ENCODE peak calls at places on chromosomes 11 and 22, in nine cellular contexts. D is H9; N is omental fat pad; J is activated T-helper 1 cell treated with anti-CD3 and anti-CD28 coated beads, Interleukin-12 subunit alpha, Interleukin-12 subunit beta, Interleukin-2, Interleukin-4 antibody, amounts not matched to agents 30 ng/mL and 10 ng/mL and 1 ng/mL, durations not matched to agents 14 hours and 24 hours and 36 hours; G is stimulated activated CD4-positive, alpha-beta T cell treated with anti-CD3 and anti-CD28 coated beads, TNF-alpha, amount 100 ng/mL, for 1 hour; W is activated CD4-positive, CD25-positive, alpha-beta regulatory T cell treated with anti-CD3 and anti-CD28 coated beads, Interleukin-2, amount 50 U/mL, for 16 hours; Q is erythroblast; T is NCI-H446; M is NCI-H460. A is an unnamed sample.

GRCh38 chr11:75884321-75884720 is 69.3 kb downstream of the UVRAG start:
- DNase-seq in T (no peak), Q (no peak), J (no peak), G (no peak), D (no peak), N (no peak), M (no peak), W (no peak), A (no peak)

GRCh38 chr22:49197500-49197899 is 630.2 kb downstream of the BRD1 start:
- DNase-seq in G (no peak), D (peak), N (peak), T (no peak), J (no peak), W (no peak), Q (no peak), M (no peak), A (no peak)

GRCh38 chr11:35424157-35424945 is 5.0 kb upstream of the SLC1A2 start:
- DNase-seq in T (no peak), Q (no peak), M (no peak), G (no peak), W (no peak), J (no peak), D (no peak), N (no peak), A (no peak)

GRCh38 chr11:62611705-62612365 is 740 bp downstream of the EML3 start:
- DNase-seq in J (no peak), G (no peak), T (no peak), Q (peak), M (no peak), W (no peak), D (peak), N (no peak), A (peak)

GRCh38 chr22:40635940-40636379 is 559 bp downstream of the MRTFA start:
- DNase-seq in T (no peak), M (no peak), D (peak), W (no peak), J (no peak), Q (no peak), N (no peak), G (no peak), A (no peak)

GRCh38 chr11:72221386-72221785 is 3.2 kb upstream of the INPPL1 start:
- DNase-seq in T (no peak), G (no peak), J (no peak), D (peak), W (no peak), Q (no peak), N (no peak), M (no peak), A (no peak)

GRCh38 chr11:18321622-18321990 is 334 bp downstream of the HPS5 start:
- DNase-seq in D (no peak), T (no peak), N (no peak), J (no peak), G (no peak), M (no peak), W (no peak), Q (no peak), A (no peak)

GRCh38 chr11:14417186-14417585 is 58.2 kb upstream of the RRAS2 start:
- DNase-seq in W (no peak), J (no peak), N (no peak), T (no peak), Q (no peak), D (no peak), G (no peak), M (no peak), A (no peak)

GRCh38 chr11:4072668-4073285 is 21.8 kb upstream of the RRM1 start:
- DNase-seq in M (peak), Q (peak), D (peak), T (peak), G (no peak), W (no peak), J (peak), N (no peak), A (peak)

GRCh38 chr11:44568706-44569473 is 3.4 kb downstream of the CD82 start:
- DNase-seq in T (no peak), N (peak), W (peak), G (peak), J (peak), M (no peak), D (no peak), Q (peak), A (peak)

GRCh38 chr11:63993983-63994382 is 7.7 kb downstream of the OTUB1 start:
- DNase-seq in D (no peak), W (no peak), M (no peak), J (no peak), N (no peak), T (no peak), Q (no peak), G (no peak), A (no peak)

GRCh38 chr11:125304111-125304639 is 139.6 kb downstream of the PKNOX2 start:
- DNase-seq in Q (no peak), M (no peak), G (no peak), D (no peak), J (no peak), N (no peak), T (no peak), W (no peak), A (no peak)

GRCh38 chr11:104705475-104706195 is 192.6 kb downstream of the CASP12 start:
- DNase-seq in G (peak), W (peak), T (no peak), D (no peak), Q (no peak), N (no peak), M (no peak), J (peak), A (peak)

GRCh38 chr22:41902932-41903421 is 11.9 kb downstream of the SHISA8 start:
- DNase-seq in N (no peak), J (no peak), W (no peak), T (no peak), D (no peak), G (no peak), Q (no peak), M (no peak), A (no peak)

GRCh38 chr22:46660604-46661201 is 40.5 kb downstream of the GRAMD4 start:
- DNase-seq in Q (peak), T (peak), D (no peak), N (no peak), W (no peak), J (no peak), M (no peak), G (no peak), A (no peak)

GRCh38 chr11:64998690-64999431 is 2.1 kb upstream of the BATF2 start:
- DNase-seq in Q (no peak), J (no peak), M (no peak), G (no peak), D (no peak), W (no peak), N (no peak), T (no peak), A (no peak)

GRCh38 chr22:46055851-46056168 is 78.8 kb upstream of the WNT7B start:
- DNase-seq in T (no peak), G (no peak), Q (no peak), J (no peak), D (no peak), W (no peak), M (no peak), N (peak), A (no peak)

GRCh38 chr11:35357893-35358292 is 61.5 kb downstream of the SLC1A2 start:
- DNase-seq in N (no peak), T (no peak), D (no peak), J (no peak), M (no peak), W (no peak), G (no peak), Q (no peak), A (no peak)

GRCh38 chr11:69123593-69124545 is 31.9 kb upstream of the SMIM38 start:
- DNase-seq in M (no peak), D (no peak), J (no peak), T (no peak), Q (no peak), W (no peak), G (no peak), N (no peak), A (no peak)

GRCh38 chr11:3903207-3903896 is 47.9 kb downstream of the STIM1 start:
- DNase-seq in J (no peak), M (no peak), T (no peak), W (no peak), D (no peak), Q (peak), G (no peak), N (no peak), A (no peak)

GRCh38 chr22:28923826-28924732 is 40.7 kb downstream of the ZNRF3 start:
- DNase-seq in T (no peak), W (no peak), M (no peak), G (no peak), Q (no peak), J (no peak), N (no peak), D (no peak), A (no peak)

A was measured in CD8-positive, alpha-beta T cell.